ENCODE peak calls at places on chromosomes 11 and 22, in five cellular contexts. H is K562, R is H1, U is HepG2, V is GM12878. B is an unnamed sample.

GRCh38 chr22:37312549-37313183 is 30.4 kb downstream of the CYTH4 start:
- DNase-seq in U (no peak), R (no peak), H (no peak), V (no peak), B (no peak)

GRCh38 chr11:1854132-1854948 is 1.5 kb downstream of the LSP1 start:
- DNase-seq in H (no peak), V (peak), U (no peak), R (no peak), B (no peak)

GRCh38 chr22:36587289-36588154 is 58.6 kb upstream of the EIF3D start:
- DNase-seq in R (no peak), U (no peak), H (no peak), V (no peak), B (no peak)

GRCh38 chr11:57015679-57016078 is 27.0 kb downstream of the OR5AK2 start:
- DNase-seq in H (no peak), R (no peak), U (no peak), V (no peak), B (no peak)

GRCh38 chr11:34640050-34640971 is 19.4 kb downstream of the EHF start:
- DNase-seq in R (no peak), U (peak), V (no peak), H (no peak), B (no peak)

GRCh38 chr11:79371152-79371551 is 69.7 kb downstream of the TENM4 start:
- DNase-seq in R (no peak), V (no peak), H (no peak), U (no peak), B (no peak)

GRCh38 chr11:12007769-12008737 is at the start of gene DKK3:
- DNase-seq in R (peak), H (no peak), U (no peak), V (no peak), B (no peak)

GRCh38 chr11:70454197-70454767 is 56.0 kb downstream of the CTTN start:
- DNase-seq in R (no peak), H (no peak), V (peak), U (no peak), B (no peak)

GRCh38 chr11:126345759-126346585 is 9.5 kb upstream of the ST3GAL4 start:
- DNase-seq in V (no peak), U (no peak), H (peak), R (no peak), B (no peak)

GRCh38 chr11:70933986-70934583 is 318.3 kb downstream of the SHANK2 start:
- DNase-seq in U (no peak), H (no peak), R (no peak), V (no peak), B (no peak)

GRCh38 chr11:1358286-1358685 is 31.4 kb upstream of the BRSK2 start:
- DNase-seq in V (no peak), R (no peak), U (no peak), H (no peak), B (no peak)

GRCh38 chr22:31332886-31333285 is 13.3 kb downstream of the PATZ1 start:
- DNase-seq in H (no peak), V (no peak), R (no peak), U (no peak), B (no peak)

GRCh38 chr11:19444231-19444630 is 203.5 kb upstream of the E2F8 start:
- DNase-seq in R (no peak), U (no peak), V (no peak), H (no peak), B (no peak)

GRCh38 chr11:62688481-62688880 is 849 bp downstream of the LRRN4CL start:
- DNase-seq in V (no peak), H (no peak), U (no peak), R (no peak), B (no peak)

GRCh38 chr11:1623716-1624115 is 1.8 kb upstream of the KRTAP5-4 start:
- DNase-seq in U (no peak), R (no peak), H (no peak), V (no peak), B (no peak)

GRCh38 chr11:111737877-111738205 is 28.3 kb downstream of the PPP2R1B start:
- DNase-seq in V (no peak), R (no peak), H (no peak), U (no peak), B (no peak)

GRCh38 chr22:27844656-27845602 is 43.4 kb upstream of the MN1 start:
- DNase-seq in R (peak), U (no peak), H (no peak), V (no peak), B (no peak)

GRCh38 chr11:2820976-2821375 is 64.6 kb downstream of the CDKN1C start:
- DNase-seq in U (no peak), H (no peak), V (no peak), R (no peak), B (no peak)

GRCh38 chr11:1224109-1224485 is 1.2 kb downstream of the MUC5B start:
- DNase-seq in R (no peak), H (no peak), V (no peak), U (no peak), B (no peak)

GRCh38 chr11:133901316-133901715 is 55.5 kb downstream of the IGSF9B start:
- DNase-seq in R (no peak), H (no peak), U (no peak), V (no peak), B (no peak)

GRCh38 chr11:70680781-70681281 is 282.5 kb downstream of the CTTN start:
- DNase-seq in V (no peak), U (no peak), R (no peak), H (no peak), B (no peak)

GRCh38 chr22:38262051-38262795 is 10.6 kb downstream of the TMEM184B start:
- DNase-seq in U (peak), R (peak), H (peak), V (no peak), B (no peak)

GRCh38 chr22:46352691-46353386 is 17.3 kb downstream of the TRMU start:
- DNase-seq in R (no peak), U (no peak), H (no peak), V (no peak), B (no peak)
- TF ChIP-seq CEBPB in R (no peak), U (no peak), H (no peak), V (no peak), B (no peak)

GRCh38 chr22:29907753-29908515 is 25.0 kb downstream of the MTMR3 start:
- DNase-seq in H (peak), R (no peak), V (no peak), U (peak), B (peak)
- TF ChIP-seq SIN3A in H (no peak), R (no peak), V (no peak), U (no peak), B (no peak)

GRCh38 chr11:118169300-118170140 is 6.9 kb downstream of the SCN2B start:
- DNase-seq in V (no peak), U (no peak), R (no peak), H (no peak), B (no peak)
- TF ChIP-seq ATF3 in V (no peak), U (no peak), R (no peak), H (no peak), B (no peak)

GRCh38 chr11:26137651-26138050 is 194.3 kb upstream of the ANO3 start:
- DNase-seq in R (no peak), V (no peak), H (no peak), U (no peak), B (no peak)

GRCh38 chr11:26134053-26134452 is 197.9 kb upstream of the ANO3 start:
- DNase-seq in U (no peak), R (no peak), V (no peak), H (no peak), B (no peak)

DNA sequence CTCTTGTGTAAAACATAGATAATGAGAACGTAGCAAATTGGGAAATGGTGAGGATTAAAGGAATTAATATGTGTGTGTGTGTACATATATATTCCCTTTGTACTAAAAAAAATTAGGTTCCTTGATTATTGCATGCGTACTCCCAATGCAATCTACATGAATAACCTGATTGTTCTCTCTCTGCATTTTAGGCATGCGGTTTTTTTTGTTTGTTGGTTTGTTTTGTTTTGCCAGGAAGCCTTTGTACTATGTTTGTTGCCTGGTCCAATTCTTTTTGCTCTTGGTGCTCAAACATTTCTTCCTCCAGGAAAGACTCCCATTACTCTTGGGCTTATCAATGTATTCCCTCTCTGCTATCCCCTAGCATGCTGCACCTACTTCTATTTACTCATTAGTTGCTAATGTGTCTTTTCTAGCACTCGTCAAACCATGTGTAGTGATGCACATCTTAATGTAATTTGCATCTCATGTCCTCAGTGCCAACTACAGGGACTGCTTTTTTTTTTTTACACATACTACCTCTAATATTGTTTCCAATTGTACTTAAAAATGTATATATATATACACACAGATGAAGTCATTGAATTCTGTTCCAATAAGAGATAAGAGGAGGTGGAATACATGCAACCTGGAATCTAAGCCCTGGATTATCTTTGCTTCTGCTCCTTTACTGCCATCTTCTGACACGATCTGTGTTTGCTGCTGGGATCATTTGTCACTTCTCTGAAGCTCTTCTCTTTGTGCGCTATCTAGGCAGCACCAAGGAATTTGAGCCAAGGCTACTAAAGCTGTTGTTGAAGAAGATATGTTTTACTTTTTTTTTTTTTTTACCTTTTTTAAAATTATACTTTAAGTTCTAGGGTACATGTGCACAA is 197.2 kb upstream of the ANO3 start:
- DNase-seq in R (no peak), V (no peak), H (no peak), U (peak), B (no peak)
- TF ChIP-seq CEBPB in R (no peak), V (no peak), H (no peak), U (no peak), B (no peak)

GRCh38 chr22:29503811-29504372 is 23.9 kb downstream of the NEFH start:
- DNase-seq in V (no peak), H (peak), U (no peak), R (no peak), B (no peak)
- TF ChIP-seq SIN3A in V (no peak), H (no peak), U (no peak), R (no peak), B (no peak)